ENCODE peak calls at places on chromosomes 7 and 10, in eight cellular contexts. One of them, this sample, is unnamed.

GRCh38 chr7:27159278-27160146 is 3.0 kb upstream of the HOXA7 start:
- DNase-seq in stomach: no peak
- DNase-seq in pancreas: peak; percentile 23
- DNase-seq in CD8-positive, alpha-beta memory T cell: no peak
- DNase-seq in brain microvascular endothelial cell: no peak
- DNase-seq in fibroblast of lung: no peak
- DNase-seq in colonic mucosa: no peak
- DNase-seq in prostate gland: no peak
- DNase-seq in this sample: no peak

GRCh38 chr10:100710151-100710871 is 35.1 kb upstream of the PAX2 start:
- DNase-seq in stomach: no peak
- DNase-seq in pancreas: peak; percentile 27
- DNase-seq in CD8-positive, alpha-beta memory T cell: no peak
- DNase-seq in brain microvascular endothelial cell: no peak
- DNase-seq in fibroblast of lung: no peak
- DNase-seq in colonic mucosa: no peak
- DNase-seq in prostate gland: no peak
- DNase-seq in this sample: no peak

GRCh38 chr10:88934900-88935672 is 17.5 kb downstream of the ACTA2 start:
- DNase-seq in stomach: peak; percentile 83
- DNase-seq in pancreas: peak; percentile 73
- DNase-seq in CD8-positive, alpha-beta memory T cell: peak; percentile 70
- DNase-seq in brain microvascular endothelial cell: peak; percentile 59
- DNase-seq in fibroblast of lung: peak; percentile 76
- DNase-seq in colonic mucosa: peak; percentile 78
- DNase-seq in prostate gland: peak; percentile 80
- DNase-seq in this sample: peak; percentile 70

GRCh38 chr10:18399158-18399557 is 252.2 kb downstream of the NSUN6 start:
- DNase-seq in stomach: no peak
- DNase-seq in pancreas: no peak
- DNase-seq in CD8-positive, alpha-beta memory T cell: no peak
- DNase-seq in brain microvascular endothelial cell: no peak
- DNase-seq in fibroblast of lung: no peak
- DNase-seq in colonic mucosa: no peak
- DNase-seq in prostate gland: no peak
- DNase-seq in this sample: no peak

GRCh38 chr7:128792471-128793183 is 859 bp downstream of the CCDC136 start:
- DNase-seq in stomach: no peak
- DNase-seq in pancreas: no peak
- DNase-seq in CD8-positive, alpha-beta memory T cell: no peak
- DNase-seq in brain microvascular endothelial cell: no peak
- DNase-seq in fibroblast of lung: no peak
- DNase-seq in colonic mucosa: no peak
- DNase-seq in prostate gland: no peak
- DNase-seq in this sample: no peak

GRCh38 chr10:132094581-132095234 is 29.0 kb downstream of the JAKMIP3 start:
- DNase-seq in stomach: peak; percentile 22
- DNase-seq in pancreas: no peak
- DNase-seq in CD8-positive, alpha-beta memory T cell: no peak
- DNase-seq in brain microvascular endothelial cell: no peak
- DNase-seq in fibroblast of lung: no peak
- DNase-seq in colonic mucosa: no peak
- DNase-seq in prostate gland: no peak
- DNase-seq in this sample: peak; percentile 42

GRCh38 chr10:17228081-17229015 is at the start of gene VIM:
- DNase-seq in stomach: peak; percentile 73
- DNase-seq in pancreas: peak; percentile 79
- DNase-seq in CD8-positive, alpha-beta memory T cell: peak; percentile 80
- DNase-seq in brain microvascular endothelial cell: peak; percentile 97
- DNase-seq in fibroblast of lung: peak; percentile 98
- DNase-seq in colonic mucosa: peak; percentile 81
- DNase-seq in prostate gland: peak; percentile 46
- DNase-seq in this sample: peak; percentile 65

GRCh38 chr10:73096041-73096451 is 620 bp downstream of the P4HA1 start:
- DNase-seq in stomach: peak; percentile 75
- DNase-seq in pancreas: peak; percentile 61
- DNase-seq in CD8-positive, alpha-beta memory T cell: peak; percentile 69
- DNase-seq in brain microvascular endothelial cell: peak; percentile 58
- DNase-seq in fibroblast of lung: peak; percentile 71
- DNase-seq in colonic mucosa: peak; percentile 67
- DNase-seq in prostate gland: peak; percentile 73
- DNase-seq in this sample: peak; percentile 80

GRCh38 chr7:81285142-81285871 is 366.5 kb upstream of the SEMA3C start:
- DNase-seq in stomach: no peak
- DNase-seq in pancreas: no peak
- DNase-seq in CD8-positive, alpha-beta memory T cell: no peak
- DNase-seq in brain microvascular endothelial cell: peak; percentile 79
- DNase-seq in fibroblast of lung: peak; percentile 96
- DNase-seq in colonic mucosa: no peak
- DNase-seq in prostate gland: no peak
- DNase-seq in this sample: no peak

GRCh38 chr7:131431289-131431688 is 103.6 kb downstream of the MKLN1 start:
- DNase-seq in stomach: peak; percentile 55
- DNase-seq in pancreas: peak; percentile 32
- DNase-seq in CD8-positive, alpha-beta memory T cell: no peak
- DNase-seq in brain microvascular endothelial cell: peak; percentile 31
- DNase-seq in fibroblast of lung: peak; percentile 92
- DNase-seq in colonic mucosa: no peak
- DNase-seq in prostate gland: peak; percentile 88
- DNase-seq in this sample: no peak

GRCh38 chr7:194257-194995 is 2.1 kb downstream of the FAM20C start:
- DNase-seq in stomach: peak; percentile 63
- DNase-seq in pancreas: no peak
- DNase-seq in CD8-positive, alpha-beta memory T cell: no peak
- DNase-seq in brain microvascular endothelial cell: peak; percentile 55
- DNase-seq in fibroblast of lung: peak; percentile 62
- DNase-seq in colonic mucosa: peak; percentile 33
- DNase-seq in prostate gland: no peak
- DNase-seq in this sample: no peak

GRCh38 chr7:98323597-98324322 is 42.3 kb downstream of the BRI3 start:
- DNase-seq in stomach: no peak
- DNase-seq in pancreas: no peak
- DNase-seq in CD8-positive, alpha-beta memory T cell: no peak
- DNase-seq in brain microvascular endothelial cell: peak; percentile 20
- DNase-seq in fibroblast of lung: peak; percentile 71
- DNase-seq in colonic mucosa: no peak
- DNase-seq in prostate gland: no peak
- DNase-seq in this sample: no peak

GRCh38 chr10:69065406-69066361 is 22.2 kb upstream of the SRGN start:
- DNase-seq in stomach: no peak
- DNase-seq in pancreas: no peak
- DNase-seq in CD8-positive, alpha-beta memory T cell: no peak
- DNase-seq in brain microvascular endothelial cell: peak; percentile 86
- DNase-seq in fibroblast of lung: peak; percentile 65
- DNase-seq in colonic mucosa: no peak
- DNase-seq in prostate gland: no peak
- DNase-seq in this sample: no peak

GRCh38 chr10:33484787-33485186 is 150.3 kb upstream of the NRP1 start:
- DNase-seq in stomach: no peak
- DNase-seq in pancreas: no peak
- DNase-seq in CD8-positive, alpha-beta memory T cell: no peak
- DNase-seq in brain microvascular endothelial cell: no peak
- DNase-seq in fibroblast of lung: no peak
- DNase-seq in colonic mucosa: no peak
- DNase-seq in prostate gland: no peak
- DNase-seq in this sample: no peak

GRCh38 chr7:47610506-47611044 is 28.7 kb upstream of the TNS3 start:
- DNase-seq in stomach: no peak
- DNase-seq in pancreas: no peak
- DNase-seq in CD8-positive, alpha-beta memory T cell: no peak
- DNase-seq in brain microvascular endothelial cell: peak; percentile 56
- DNase-seq in fibroblast of lung: peak; percentile 64
- DNase-seq in colonic mucosa: no peak
- DNase-seq in prostate gland: no peak
- DNase-seq in this sample: no peak

GRCh38 chr10:124671486-124672075 is 72.6 kb downstream of the FAM53B start:
- DNase-seq in stomach: no peak
- DNase-seq in pancreas: peak; percentile 13
- DNase-seq in CD8-positive, alpha-beta memory T cell: no peak
- DNase-seq in brain microvascular endothelial cell: no peak
- DNase-seq in fibroblast of lung: peak; percentile 27
- DNase-seq in colonic mucosa: no peak
- DNase-seq in prostate gland: no peak
- DNase-seq in this sample: no peak

GRCh38 chr7:163971-164881 is 28.1 kb upstream of the FAM20C start:
- DNase-seq in stomach: no peak
- DNase-seq in pancreas: no peak
- DNase-seq in CD8-positive, alpha-beta memory T cell: no peak
- DNase-seq in brain microvascular endothelial cell: no peak
- DNase-seq in fibroblast of lung: no peak
- DNase-seq in colonic mucosa: peak; percentile 17
- DNase-seq in prostate gland: no peak
- DNase-seq in this sample: no peak

GRCh38 chr7:113087278-113087998 is 811 bp upstream of the GPR85 start:
- DNase-seq in stomach: no peak
- DNase-seq in pancreas: no peak
- DNase-seq in CD8-positive, alpha-beta memory T cell: no peak
- DNase-seq in brain microvascular endothelial cell: peak; percentile 87
- DNase-seq in fibroblast of lung: peak; percentile 93
- DNase-seq in colonic mucosa: no peak
- DNase-seq in prostate gland: no peak
- DNase-seq in this sample: no peak

GRCh38 chr7:68542831-68543230 is 1055.4 kb upstream of the AUTS2 start:
- DNase-seq in stomach: no peak
- DNase-seq in pancreas: no peak
- DNase-seq in CD8-positive, alpha-beta memory T cell: no peak
- DNase-seq in brain microvascular endothelial cell: no peak
- DNase-seq in fibroblast of lung: no peak
- DNase-seq in colonic mucosa: no peak
- DNase-seq in prostate gland: no peak
- DNase-seq in this sample: no peak

GRCh38 chr7:2978403-2978802 is 65.3 kb downstream of the CARD11 start:
- DNase-seq in stomach: peak; percentile 70
- DNase-seq in pancreas: peak; percentile 62
- DNase-seq in CD8-positive, alpha-beta memory T cell: peak; percentile 49
- DNase-seq in brain microvascular endothelial cell: no peak
- DNase-seq in fibroblast of lung: peak; percentile 3
- DNase-seq in colonic mucosa: peak; percentile 64
- DNase-seq in prostate gland: peak; percentile 72
- DNase-seq in this sample: peak; percentile 76

GRCh38 chr7:44978511-44979366 is at the start of gene MYO1G:
- DNase-seq in stomach: peak; percentile 51
- DNase-seq in pancreas: no peak
- DNase-seq in CD8-positive, alpha-beta memory T cell: peak; percentile 91
- DNase-seq in brain microvascular endothelial cell: no peak
- DNase-seq in fibroblast of lung: no peak
- DNase-seq in colonic mucosa: peak; percentile 39
- DNase-seq in prostate gland: no peak
- DNase-seq in this sample: peak; percentile 89

GRCh38 chr10:95841711-95842498 is 65.9 kb upstream of the CC2D2B start:
- DNase-seq in stomach: peak; percentile 43
- DNase-seq in pancreas: no peak
- DNase-seq in CD8-positive, alpha-beta memory T cell: peak; percentile 47
- DNase-seq in brain microvascular endothelial cell: peak; percentile 74
- DNase-seq in fibroblast of lung: peak; percentile 39
- DNase-seq in colonic mucosa: peak; percentile 67
- DNase-seq in prostate gland: peak; percentile 50
- DNase-seq in this sample: peak; percentile 15

GRCh38 chr10:27485986-27486385 is 18.1 kb upstream of the RAB18 start:
- DNase-seq in stomach: no peak
- DNase-seq in pancreas: no peak
- DNase-seq in CD8-positive, alpha-beta memory T cell: no peak
- DNase-seq in brain microvascular endothelial cell: no peak
- DNase-seq in fibroblast of lung: no peak
- DNase-seq in colonic mucosa: no peak
- DNase-seq in prostate gland: no peak
- DNase-seq in this sample: no peak

GRCh38 chr7:130379551-130380120 is 658 bp upstream of the CPA1 start:
- DNase-seq in stomach: no peak
- DNase-seq in pancreas: peak; percentile 79
- DNase-seq in CD8-positive, alpha-beta memory T cell: no peak
- DNase-seq in brain microvascular endothelial cell: no peak
- DNase-seq in fibroblast of lung: no peak
- DNase-seq in colonic mucosa: no peak
- DNase-seq in prostate gland: no peak
- DNase-seq in this sample: no peak
- H3K27ac ChIP-seq in stomach: peak overlapping the region; percentile 46
- H3K27ac ChIP-seq in pancreas: peak overlapping the region; percentile 91
- H3K27ac ChIP-seq in CD8-positive, alpha-beta memory T cell: no peak overlapping the region
- H3K27ac ChIP-seq in brain microvascular endothelial cell: no peak overlapping the region
- H3K27ac ChIP-seq in fibroblast of lung: no peak overlapping the region
- H3K27ac ChIP-seq in colonic mucosa: no peak overlapping the region
- H3K27ac ChIP-seq in prostate gland: peak overlapping the region; percentile 41
- H3K27ac ChIP-seq in this sample: no peak overlapping the region

GRCh38 chr7:112001089-112001826 is 204.9 kb downstream of the DOCK4 start:
- DNase-seq in stomach: no peak
- DNase-seq in pancreas: no peak
- DNase-seq in CD8-positive, alpha-beta memory T cell: no peak
- DNase-seq in brain microvascular endothelial cell: peak; percentile 95
- DNase-seq in fibroblast of lung: peak; percentile 93
- DNase-seq in colonic mucosa: no peak
- DNase-seq in prostate gland: no peak
- DNase-seq in this sample: no peak
- H3K4me3 ChIP-seq in stomach: no peak overlapping the region
- H3K4me3 ChIP-seq in pancreas: no peak overlapping the region
- H3K4me3 ChIP-seq in CD8-positive, alpha-beta memory T cell: no peak overlapping the region
- H3K4me3 ChIP-seq in brain microvascular endothelial cell: no peak overlapping the region
- H3K4me3 ChIP-seq in fibroblast of lung: no peak overlapping the region
- H3K4me3 ChIP-seq in colonic mucosa: no peak overlapping the region
- H3K4me3 ChIP-seq in prostate gland: no peak overlapping the region
- H3K4me3 ChIP-seq in this sample: no peak overlapping the region

DNA sequence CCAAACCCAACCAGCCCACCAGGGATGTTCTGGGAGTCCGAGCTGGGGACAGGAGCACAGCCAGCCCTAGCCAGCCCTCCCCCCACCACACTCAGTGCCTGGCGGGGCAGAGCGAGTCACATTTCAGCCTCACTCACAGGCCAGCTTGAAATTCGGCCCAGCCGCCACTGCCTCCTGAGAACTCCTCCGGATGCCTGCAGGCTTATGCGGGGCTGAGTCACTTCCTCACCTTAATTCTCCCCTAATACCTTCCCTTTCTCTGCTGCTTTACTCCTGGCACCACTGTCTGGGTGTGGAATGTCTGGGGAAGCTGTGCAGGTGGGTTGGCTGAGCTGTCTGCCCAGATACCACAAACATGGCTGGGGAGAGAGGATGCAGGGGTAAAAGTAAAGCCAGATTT is 22.6 kb upstream of the DLG5 start:
- DNase-seq in stomach: no peak
- DNase-seq in pancreas: no peak
- DNase-seq in CD8-positive, alpha-beta memory T cell: no peak
- DNase-seq in brain microvascular endothelial cell: peak; percentile 42
- DNase-seq in fibroblast of lung: peak; percentile 84
- DNase-seq in colonic mucosa: no peak
- DNase-seq in prostate gland: peak; percentile 59
- DNase-seq in this sample: no peak
- H3K27ac ChIP-seq in stomach: no peak overlapping the region
- H3K27ac ChIP-seq in pancreas: no peak overlapping the region
- H3K27ac ChIP-seq in CD8-positive, alpha-beta memory T cell: no peak overlapping the region
- H3K27ac ChIP-seq in brain microvascular endothelial cell: no peak overlapping the region
- H3K27ac ChIP-seq in fibroblast of lung: no peak overlapping the region
- H3K27ac ChIP-seq in colonic mucosa: no peak overlapping the region
- H3K27ac ChIP-seq in prostate gland: no peak overlapping the region
- H3K27ac ChIP-seq in this sample: no peak overlapping the region

DNA sequence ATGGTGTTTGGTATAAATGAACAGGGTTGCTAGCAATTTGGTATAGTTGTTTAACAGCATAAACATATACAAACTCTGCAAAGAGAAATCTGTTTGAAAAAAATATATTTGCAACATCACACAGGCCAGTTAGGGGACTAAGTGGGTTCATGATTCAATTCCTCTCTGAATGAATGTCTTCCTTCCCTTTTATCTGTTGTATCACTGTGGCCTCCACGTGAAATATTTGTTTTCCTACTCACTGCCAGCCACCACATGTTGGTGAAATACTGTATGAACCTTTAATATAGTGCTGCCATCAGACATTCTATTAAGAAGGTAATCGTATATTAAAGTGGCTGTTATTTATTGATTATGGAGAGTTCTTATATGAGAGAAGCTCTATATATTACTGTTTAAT is 157.0 kb downstream of the ARID5B start:
- DNase-seq in stomach: no peak
- DNase-seq in pancreas: no peak
- DNase-seq in CD8-positive, alpha-beta memory T cell: no peak
- DNase-seq in brain microvascular endothelial cell: no peak
- DNase-seq in fibroblast of lung: no peak
- DNase-seq in colonic mucosa: no peak
- DNase-seq in prostate gland: no peak
- DNase-seq in this sample: no peak
- H3K4me3 ChIP-seq in stomach: no peak overlapping the region
- H3K4me3 ChIP-seq in pancreas: no peak overlapping the region
- H3K4me3 ChIP-seq in CD8-positive, alpha-beta memory T cell: no peak overlapping the region
- H3K4me3 ChIP-seq in brain microvascular endothelial cell: no peak overlapping the region
- H3K4me3 ChIP-seq in fibroblast of lung: no peak overlapping the region
- H3K4me3 ChIP-seq in colonic mucosa: no peak overlapping the region
- H3K4me3 ChIP-seq in prostate gland: no peak overlapping the region
- H3K4me3 ChIP-seq in this sample: no peak overlapping the region

This sample was measured in CD8-positive, alpha-beta T cell.